ENCODE peak calls at places on chromosomes 6 and 20, in six cellular contexts. O is astrocyte, U is endothelial cell of umbilical vein, Q is neuronal stem cell, X is mammary epithelial cell, B is neural progenitor cell. J is an unnamed sample.

GRCh38 chr20:14406495-14406894 is 69.1 kb upstream of the FLRT3 start:
- DNase-seq in O (peak; percentile 44), U (no peak), Q (no peak), X (peak; percentile 72), B (no peak), J (peak; percentile 35)

GRCh38 chr6:16713597-16713996 is 47.7 kb downstream of the ATXN1 start:
- DNase-seq in O (no peak), U (no peak), Q (no peak), X (no peak), B (no peak), J (no peak)

GRCh38 chr6:11042750-11043551 is 1.2 kb downstream of the ELOVL2 start:
- DNase-seq in O (peak; percentile 21), U (no peak), Q (peak; percentile 31), X (no peak), B (peak; percentile 49), J (no peak)

GRCh38 chr20:38723069-38723981 is 961 bp upstream of the SLC32A1 start:
- DNase-seq in O (peak; percentile 30), U (no peak), Q (no peak), X (peak; percentile 41), B (peak; percentile 57), J (no peak)

GRCh38 chr20:1505871-1506270 is 14.7 kb upstream of the SIRPB2 start:
- DNase-seq in O (no peak), U (no peak), Q (no peak), X (peak; percentile 57), B (no peak), J (no peak)

GRCh38 chr20:46872315-46873211 is 22.1 kb upstream of the EYA2 start:
- DNase-seq in O (no peak), U (no peak), Q (no peak), X (no peak), B (peak; percentile 14), J (peak; percentile 63)

GRCh38 chr6:44064089-44064947 is 62.9 kb downstream of the MRPL14 start:
- DNase-seq in O (peak; percentile 99), U (peak; percentile 88), Q (no peak), X (peak; percentile 99), B (peak; percentile 31), J (no peak)

GRCh38 chr6:154916857-154917256 is 78.3 kb upstream of the TIAM2 start:
- DNase-seq in O (no peak), U (no peak), Q (no peak), X (no peak), B (no peak), J (peak; percentile 25)

GRCh38 chr6:38974389-38975133 is 74.0 kb upstream of the GLP1R start:
- DNase-seq in O (no peak), U (no peak), Q (no peak), X (no peak), B (no peak), J (no peak)

GRCh38 chr20:61126369-61127195 is 125.5 kb upstream of the CDH4 start:
- DNase-seq in O (no peak), U (no peak), Q (no peak), X (no peak), B (no peak), J (no peak)

GRCh38 chr6:165871571-165871970 is 208.5 kb upstream of the PDE10A start:
- DNase-seq in O (no peak), U (no peak), Q (no peak), X (no peak), B (no peak), J (no peak)

GRCh38 chr6:118660218-118660569 is 8.8 kb upstream of the CEP85L start:
- DNase-seq in O (no peak), U (peak; percentile 48), Q (no peak), X (no peak), B (no peak), J (peak; percentile 52)

GRCh38 chr6:142302427-142303190 is 802 bp downstream of the ADGRG6 start:
- DNase-seq in O (no peak), U (peak; percentile 73), Q (no peak), X (peak; percentile 60), B (no peak), J (no peak)

GRCh38 chr6:11317885-11318771 is 85.7 kb upstream of the NEDD9 start:
- DNase-seq in O (peak; percentile 99), U (peak; percentile 99), Q (no peak), X (peak; percentile 99), B (no peak), J (no peak)

GRCh38 chr6:102298066-102298465 is 904.6 kb downstream of the GRIK2 start:
- DNase-seq in O (no peak), U (no peak), Q (no peak), X (no peak), B (no peak), J (no peak)

GRCh38 chr6:122170274-122170673 is 229.2 kb upstream of the HSF2 start:
- DNase-seq in O (no peak), U (no peak), Q (no peak), X (no peak), B (no peak), J (no peak)

GRCh38 chr20:5864873-5865582 is 85.3 kb downstream of the TRMT6 start:
- DNase-seq in O (peak; percentile 60), U (peak; percentile 76), Q (no peak), X (peak; percentile 48), B (no peak), J (no peak)

GRCh38 chr6:110285306-110286060 is 72.7 kb downstream of the METTL24 start:
- DNase-seq in O (no peak), U (no peak), Q (no peak), X (no peak), B (no peak), J (no peak)

GRCh38 chr6:87907521-87907920 is 140.1 kb upstream of the SPACA1 start:
- DNase-seq in O (peak; percentile 91), U (no peak), Q (no peak), X (peak; percentile 78), B (no peak), J (peak; percentile 72)

GRCh38 chr6:110853754-110854477 is 20.7 kb upstream of the AMD1 start:
- DNase-seq in O (no peak), U (no peak), Q (no peak), X (peak; percentile 51), B (no peak), J (no peak)

GRCh38 chr6:106629859-106630163 is 433 bp downstream of the QRSL1 start:
- DNase-seq in O (no peak), U (no peak), Q (no peak), X (no peak), B (no peak), J (no peak)
- H2AFZ ChIP-seq in O (peak overlapping the region; percentile 95), U (peak overlapping the region; percentile 89), Q (peak overlapping the region; percentile 95), X (peak overlapping the region; percentile 100), B (peak overlapping the region; percentile 90), J (peak overlapping the region; percentile 85)

DNA sequence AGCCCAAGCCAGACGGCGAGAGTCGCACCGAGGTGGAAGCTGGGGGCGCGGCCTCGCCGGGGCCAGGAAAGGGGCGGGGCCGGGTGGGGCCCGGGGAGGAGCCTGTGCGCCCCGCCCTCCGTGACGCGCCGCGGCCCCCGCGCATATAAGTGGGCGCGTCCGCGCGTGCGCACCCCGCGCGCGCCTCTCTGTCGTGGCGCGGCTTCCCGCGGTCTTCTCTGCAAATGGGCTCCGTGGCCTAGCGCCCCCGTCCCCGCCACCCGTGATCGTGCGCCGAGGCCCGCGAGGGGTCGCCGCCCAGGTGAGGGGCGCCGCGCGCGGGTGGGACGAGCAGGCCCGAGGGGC is at the start of gene PPDPF:
- DNase-seq in O (peak; percentile 41), U (peak; percentile 68), Q (no peak), X (peak; percentile 78), B (no peak), J (peak; percentile 77)
- H3K4me2 ChIP-seq in O (peak within 1 kb of the TSS; percentile 100), U (peak within 1 kb of the TSS; percentile 69), Q (peak within 1 kb of the TSS; percentile 96), X (peak within 1 kb of the TSS; percentile 98), B (peak within 1 kb of the TSS; percentile 99), J (peak within 1 kb of the TSS; percentile 99)

GRCh38 chr6:45738057-45738455 is 277.6 kb downstream of the CLIC5 start:
- DNase-seq in O (no peak), U (no peak), Q (no peak), X (no peak), B (no peak), J (no peak)

GRCh38 chr6:45741437-45742166 is 274.1 kb downstream of the CLIC5 start:
- DNase-seq in O (peak; percentile 22), U (no peak), Q (no peak), X (no peak), B (no peak), J (peak; percentile 33)

GRCh38 chr6:45736134-45736533 is 279.5 kb downstream of the CLIC5 start:
- DNase-seq in O (no peak), U (no peak), Q (no peak), X (no peak), B (no peak), J (no peak)

GRCh38 chr6:45739058-45739457 is 276.6 kb downstream of the CLIC5 start:
- DNase-seq in O (no peak), U (no peak), Q (no peak), X (no peak), B (no peak), J (no peak)

GRCh38 chr6:45737331-45738056 is 278.2 kb downstream of the CLIC5 start:
- DNase-seq in O (no peak), U (no peak), Q (no peak), X (no peak), B (no peak), J (peak; percentile 85)
- H2AFZ ChIP-seq in O (no peak overlapping the region), U (no peak overlapping the region), Q (peak overlapping the region; percentile 24), X (no peak overlapping the region), B (no peak overlapping the region), J (no peak overlapping the region)

DNA sequence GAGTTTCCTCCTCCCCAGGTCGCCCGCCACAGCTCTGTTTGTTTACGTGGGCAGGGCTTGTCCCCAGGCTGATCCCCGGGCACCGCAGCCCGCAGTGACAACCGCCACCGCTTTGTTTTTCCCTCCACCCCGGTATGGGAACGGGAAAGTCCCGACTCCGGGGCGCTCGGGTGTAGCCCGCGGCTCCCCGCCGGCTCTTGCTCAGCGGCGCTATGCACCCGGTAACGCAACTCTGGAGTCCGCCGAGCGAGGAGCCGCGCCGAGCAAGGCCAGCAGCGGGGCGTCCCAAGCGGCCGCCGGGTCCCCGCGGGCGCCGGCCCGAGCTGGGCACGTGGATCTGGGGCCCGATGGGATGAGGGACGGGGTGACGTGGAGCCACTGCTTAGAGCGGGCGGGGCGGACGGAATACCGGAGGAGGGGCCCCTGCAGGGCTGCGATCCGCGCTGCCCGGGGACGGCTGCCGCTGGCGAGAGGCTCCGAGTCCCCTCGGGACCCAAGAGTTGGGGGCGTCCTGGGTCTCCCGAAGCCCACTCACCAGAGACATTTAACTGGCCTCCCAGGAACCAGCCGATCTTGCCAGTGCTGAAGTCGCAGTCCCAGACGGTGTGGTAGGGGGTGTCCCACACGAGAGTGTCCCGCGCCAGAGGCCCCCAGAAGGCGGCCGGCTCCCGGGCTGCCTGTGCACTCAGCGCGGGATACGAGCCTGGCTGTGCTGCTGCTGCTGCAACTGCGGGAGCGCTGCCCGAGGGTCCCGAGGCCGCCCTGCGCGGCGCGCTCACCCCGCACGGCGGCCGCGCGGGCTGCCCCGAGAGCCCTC is 497 bp downstream of the ACSS1 start:
- DNase-seq in O (no peak), U (peak; percentile 51), Q (no peak), X (peak; percentile 56), B (peak; percentile 71), J (peak; percentile 76)
- H3K4me2 ChIP-seq in O (peak overlapping the region; percentile 97), U (peak overlapping the region; percentile 84), Q (peak overlapping the region; percentile 88), X (peak overlapping the region; percentile 97), B (peak overlapping the region; percentile 77), J (peak overlapping the region; percentile 99)

DNA sequence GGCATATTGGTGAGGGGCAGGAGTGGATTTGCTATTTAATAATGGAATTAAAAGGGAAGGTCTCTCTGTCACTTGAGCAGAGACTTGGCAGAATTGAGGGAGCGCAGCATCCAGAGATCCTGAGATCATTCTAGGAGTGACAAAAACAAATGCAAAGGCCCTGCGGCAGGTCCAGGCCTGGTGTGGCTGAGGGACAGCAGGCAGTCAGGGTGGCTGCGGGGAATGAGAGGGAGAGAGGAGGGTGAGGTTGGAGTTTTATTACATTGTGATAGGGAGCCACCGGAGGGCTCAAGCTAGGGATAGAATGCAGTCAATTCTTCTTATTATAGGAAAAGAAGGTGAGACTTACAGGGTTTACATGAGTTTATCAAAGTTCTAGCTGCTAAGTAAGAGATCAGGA is 59.5 kb upstream of the PBOV1 start:
- DNase-seq in O (no peak), U (no peak), Q (no peak), X (no peak), B (no peak), J (no peak)
- H2AFZ ChIP-seq in O (no peak overlapping the region), U (no peak overlapping the region), Q (no peak overlapping the region), X (no peak overlapping the region), B (no peak overlapping the region), J (no peak overlapping the region)

J was measured in MM.1S.